ENCODE peak calls at places on chromosomes 13 and 19, in four cellular contexts. J is H1, T is K562, E is HepG2. H is an unnamed sample.

GRCh38 chr13:72694314-72694713 is 33.1 kb downstream of the MZT1 start:
- DNase-seq in J (no peak), T (no peak), E (no peak), H (no peak)

GRCh38 chr13:112150352-112150751 is 83.4 kb downstream of the SOX1 start:
- DNase-seq in J (no peak), T (no peak), E (no peak), H (no peak)

GRCh38 chr13:39347926-39348901 is 254.8 kb downstream of the LHFPL6 start:
- DNase-seq in J (peak; percentile 52), T (no peak), E (no peak), H (no peak)

GRCh38 chr19:18865973-18866799 is 29.8 kb downstream of the CERS1 start:
- DNase-seq in J (peak; percentile 96), T (peak; percentile 80), E (peak; percentile 35), H (peak; percentile 52)

GRCh38 chr13:98752942-98753290 is 444 bp upstream of the SLC15A1 start:
- DNase-seq in J (no peak), T (no peak), E (no peak), H (no peak)

GRCh38 chr13:107803822-107804495 is 411.4 kb downstream of the LIG4 start:
- DNase-seq in J (no peak), T (no peak), E (no peak), H (no peak)

GRCh38 chr19:35291916-35292315 is at the start of gene MAG:
- DNase-seq in J (no peak), T (no peak), E (no peak), H (no peak)

GRCh38 chr13:37701972-37702371 is 103.4 kb upstream of the POSTN start:
- DNase-seq in J (no peak), T (no peak), E (no peak), H (peak; percentile 29)

GRCh38 chr19:40443930-40444180 is 280 bp downstream of the SERTAD3 start:
- DNase-seq in J (no peak), T (no peak), E (no peak), H (peak; percentile 73)

GRCh38 chr19:16535381-16535780 is 6.9 kb downstream of the CHERP start:
- DNase-seq in J (no peak), T (no peak), E (no peak), H (no peak)

GRCh38 chr13:40283666-40284065 is 382.8 kb downstream of the FOXO1 start:
- DNase-seq in J (no peak), T (no peak), E (no peak), H (no peak)

GRCh38 chr13:26022538-26023292 is 29.1 kb downstream of the SHISA2 start:
- DNase-seq in J (peak; percentile 39), T (no peak), E (no peak), H (no peak)

GRCh38 chr19:42422576-42423461 is 4.4 kb downstream of the LIPE start:
- DNase-seq in J (no peak), T (no peak), E (peak; percentile 59), H (no peak)

GRCh38 chr19:29578349-29578748 is 27.7 kb upstream of the POP4 start:
- DNase-seq in J (no peak), T (no peak), E (no peak), H (no peak)

DNA sequence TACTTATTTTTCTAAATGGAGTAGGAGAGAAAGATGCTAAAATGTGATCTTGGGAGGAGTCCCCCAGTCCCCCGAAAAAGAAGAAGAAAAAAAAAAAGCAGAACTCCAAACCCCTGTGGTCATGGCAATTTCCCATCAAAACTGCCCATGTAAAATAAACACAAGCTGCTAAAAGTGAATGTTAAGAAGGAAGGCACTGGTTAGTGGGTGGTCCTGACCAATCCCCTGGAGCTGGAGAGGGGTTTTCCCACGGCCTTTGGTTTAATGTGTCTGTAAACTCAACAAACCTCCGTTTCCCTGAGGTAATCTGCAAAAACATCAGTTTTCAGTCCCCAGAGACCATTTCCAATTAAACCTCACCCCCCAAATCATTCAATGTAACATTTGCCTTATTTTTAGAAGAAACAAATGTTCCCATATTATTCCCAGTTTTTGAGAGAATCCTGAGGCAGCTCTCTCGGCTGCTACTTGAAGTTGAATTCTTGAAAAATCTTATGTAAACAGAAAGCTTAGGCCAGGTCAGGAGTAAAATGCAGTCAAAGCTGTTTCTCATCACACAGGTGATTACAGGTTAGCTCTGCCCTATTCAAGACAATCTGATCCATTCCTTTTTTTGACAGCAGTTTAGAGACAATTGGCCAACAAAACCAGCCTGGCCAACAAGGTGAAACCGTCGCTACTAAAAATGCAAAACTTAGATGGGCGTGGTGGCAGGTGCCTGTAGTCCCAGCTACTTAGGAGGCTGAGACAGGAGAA is 17.0 kb downstream of the RAB3D start:
- DNase-seq in J (no peak), T (no peak), E (no peak), H (no peak)
- TF ChIP-seq CHD2 in J (no peak), T (no peak), E (no peak), H (no peak)

GRCh38 chr13:69524459-69525155 is 583.0 kb upstream of the ATXN8OS start:
- DNase-seq in J (no peak), T (peak; percentile 0), E (no peak), H (no peak)
- TF ChIP-seq CTCF in J (no peak), T (no peak), E (no peak), H (peak; percentile 13)

DNA sequence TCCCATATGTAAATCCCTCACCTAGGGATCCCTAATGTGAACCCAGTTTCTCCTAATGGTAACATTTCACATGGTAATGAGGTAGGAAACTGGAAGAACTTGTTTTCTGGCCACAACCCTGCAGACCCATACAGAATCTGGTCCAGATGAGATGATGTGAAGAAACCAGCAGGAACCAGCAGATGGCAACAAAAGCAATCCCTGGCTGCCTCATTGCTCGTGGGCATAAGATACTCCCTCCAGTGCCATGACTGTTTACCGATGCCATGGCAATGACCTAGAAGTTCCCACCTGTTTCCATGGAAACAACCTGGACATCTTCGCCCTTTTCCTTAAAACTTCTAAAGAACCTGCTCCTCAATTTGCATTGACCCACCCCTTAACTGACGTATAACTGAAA is 1.4 kb upstream of the CD209 start:
- DNase-seq in J (peak; percentile 60), T (no peak), E (peak; percentile 14), H (no peak)
- TF ChIP-seq PHF8 in J (no peak), T (no peak), E (no peak), H (no peak)

GRCh38 chr19:45526971-45527370 is 19.7 kb downstream of the VASP start:
- DNase-seq in J (no peak), T (no peak), E (no peak), H (no peak)

GRCh38 chr19:45527731-45528130 is 20.5 kb downstream of the VASP start:
- DNase-seq in J (no peak), T (no peak), E (no peak), H (no peak)

GRCh38 chr19:45528744-45529453 is 21.6 kb downstream of the VASP start:
- DNase-seq in J (peak; percentile 88), T (peak; percentile 73), E (no peak), H (peak; percentile 63)

GRCh38 chr19:45526143-45526542 is 18.9 kb downstream of the VASP start:
- DNase-seq in J (peak; percentile 85), T (peak; percentile 76), E (peak; percentile 78), H (peak; percentile 86)

GRCh38 chr19:45528149-45528743 is 21.0 kb downstream of the VASP start:
- DNase-seq in J (peak; percentile 81), T (peak; percentile 53), E (no peak), H (peak; percentile 66)
- TF ChIP-seq CHD2 in J (no peak), T (no peak), E (no peak), H (no peak)

GRCh38 chr13:46562581-46562980 is 9.6 kb downstream of the LRCH1 start:
- DNase-seq in J (no peak), T (no peak), E (no peak), H (no peak)
- TF ChIP-seq CTCF in J (no peak), T (no peak), E (no peak), H (no peak)

GRCh38 chr19:2666344-2666994 is 36.0 kb downstream of the GNG7 start:
- DNase-seq in J (no peak), T (no peak), E (no peak), H (no peak)

GRCh38 chr19:2670217-2670616 is 32.3 kb downstream of the GNG7 start:
- DNase-seq in J (no peak), T (no peak), E (no peak), H (no peak)

GRCh38 chr19:2665103-2665502 is 37.4 kb downstream of the GNG7 start:
- DNase-seq in J (no peak), T (no peak), E (no peak), H (no peak)

GRCh38 chr19:2663920-2664571 is 38.4 kb downstream of the GNG7 start:
- DNase-seq in J (no peak), T (peak; percentile 24), E (no peak), H (no peak)

DNA sequence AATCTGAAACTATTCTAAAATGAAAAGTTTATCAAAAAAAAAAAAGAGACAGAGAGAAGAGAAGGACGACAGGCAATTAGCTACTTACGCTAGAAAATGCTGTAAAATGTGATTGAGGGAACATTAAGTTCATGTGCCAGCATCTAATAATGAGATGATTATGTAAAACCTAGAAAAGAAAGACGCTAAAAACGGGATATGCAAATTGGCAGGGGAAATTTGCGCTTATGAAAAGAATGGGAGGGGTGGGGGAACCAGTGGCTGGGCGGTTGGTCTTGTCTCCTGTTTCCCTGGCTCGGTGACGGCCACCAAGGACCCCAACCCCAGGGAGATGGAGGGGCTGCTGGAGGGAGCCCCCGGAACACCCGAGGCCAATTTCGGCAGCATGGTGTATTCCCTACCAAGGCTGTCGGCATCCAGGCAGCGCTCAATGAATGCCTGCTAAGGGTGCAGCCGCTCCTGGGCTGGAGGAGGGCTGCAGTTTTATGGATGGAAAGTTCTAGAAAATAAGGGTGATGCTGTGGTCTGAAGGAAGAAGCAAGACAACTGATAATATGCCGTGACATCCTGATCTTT is 34.2 kb downstream of the GNG7 start:
- DNase-seq in J (no peak), T (no peak), E (no peak), H (no peak)
- TF ChIP-seq PHF8 in J (no peak), T (no peak), E (no peak), H (no peak)